ENCODE peak calls at places on chromosome 18, in ten cellular contexts. One of them, this sample, is unnamed.

GRCh38 chr18:21038201-21038600 is 73.4 kb downstream of the ROCK1 start:
- DNase-seq in K562: no peak
- DNase-seq in H1: no peak
- DNase-seq in transverse colon: no peak
- DNase-seq in stomach: no peak
- DNase-seq in breast epithelium: no peak
- DNase-seq in HepG2: no peak
- DNase-seq in HCT116: no peak
- DNase-seq in endothelial cell of umbilical vein: peak; percentile 16
- DNase-seq in esophagus muscularis mucosa: no peak
- DNase-seq in this sample: no peak

GRCh38 chr18:54945726-54946125 is 13.5 kb downstream of the CCDC68 start:
- DNase-seq in K562: no peak
- DNase-seq in H1: no peak
- DNase-seq in transverse colon: no peak
- DNase-seq in stomach: no peak
- DNase-seq in breast epithelium: no peak
- DNase-seq in HepG2: peak; percentile 29
- DNase-seq in HCT116: no peak
- DNase-seq in endothelial cell of umbilical vein: no peak
- DNase-seq in esophagus muscularis mucosa: peak; percentile 29
- DNase-seq in this sample: no peak

GRCh38 chr18:50310080-50310479 is 22.6 kb upstream of the CXXC1 start:
- DNase-seq in K562: no peak
- DNase-seq in H1: no peak
- DNase-seq in transverse colon: no peak
- DNase-seq in stomach: no peak
- DNase-seq in breast epithelium: no peak
- DNase-seq in HepG2: no peak
- DNase-seq in HCT116: no peak
- DNase-seq in endothelial cell of umbilical vein: no peak
- DNase-seq in esophagus muscularis mucosa: no peak
- DNase-seq in this sample: no peak

GRCh38 chr18:55573386-55573785 is 14.6 kb downstream of the TCF4 start:
- DNase-seq in K562: no peak
- DNase-seq in H1: no peak
- DNase-seq in transverse colon: no peak
- DNase-seq in stomach: no peak
- DNase-seq in breast epithelium: no peak
- DNase-seq in HepG2: no peak
- DNase-seq in HCT116: no peak
- DNase-seq in endothelial cell of umbilical vein: no peak
- DNase-seq in esophagus muscularis mucosa: no peak
- DNase-seq in this sample: no peak

GRCh38 chr18:49850636-49851035 is 37.3 kb upstream of the ACAA2 start:
- DNase-seq in K562: no peak
- DNase-seq in H1: no peak
- DNase-seq in transverse colon: no peak
- DNase-seq in stomach: peak; percentile 20
- DNase-seq in breast epithelium: no peak
- DNase-seq in HepG2: no peak
- DNase-seq in HCT116: no peak
- DNase-seq in endothelial cell of umbilical vein: no peak
- DNase-seq in esophagus muscularis mucosa: no peak
- DNase-seq in this sample: no peak

GRCh38 chr18:666177-666576 is 8.7 kb downstream of the TYMS start:
- DNase-seq in K562: peak; percentile 50
- DNase-seq in H1: peak; percentile 67
- DNase-seq in transverse colon: no peak
- DNase-seq in stomach: no peak
- DNase-seq in breast epithelium: no peak
- DNase-seq in HepG2: no peak
- DNase-seq in HCT116: no peak
- DNase-seq in endothelial cell of umbilical vein: no peak
- DNase-seq in esophagus muscularis mucosa: no peak
- DNase-seq in this sample: no peak

GRCh38 chr18:22136395-22136794 is 33.0 kb upstream of the GATA6 start:
- DNase-seq in K562: peak; percentile 3
- DNase-seq in H1: no peak
- DNase-seq in transverse colon: no peak
- DNase-seq in stomach: no peak
- DNase-seq in breast epithelium: no peak
- DNase-seq in HepG2: no peak
- DNase-seq in HCT116: no peak
- DNase-seq in endothelial cell of umbilical vein: peak; percentile 22
- DNase-seq in esophagus muscularis mucosa: no peak
- DNase-seq in this sample: no peak

GRCh38 chr18:50704541-50704940 is 115.3 kb downstream of the MRO start:
- DNase-seq in K562: no peak
- DNase-seq in H1: no peak
- DNase-seq in transverse colon: no peak
- DNase-seq in stomach: no peak
- DNase-seq in breast epithelium: no peak
- DNase-seq in HepG2: no peak
- DNase-seq in HCT116: no peak
- DNase-seq in endothelial cell of umbilical vein: no peak
- DNase-seq in esophagus muscularis mucosa: no peak
- DNase-seq in this sample: no peak

GRCh38 chr18:24009651-24010333 is 4.8 kb upstream of the TTC39C start:
- DNase-seq in K562: no peak
- DNase-seq in H1: no peak
- DNase-seq in transverse colon: no peak
- DNase-seq in stomach: no peak
- DNase-seq in breast epithelium: no peak
- DNase-seq in HepG2: no peak
- DNase-seq in HCT116: no peak
- DNase-seq in endothelial cell of umbilical vein: no peak
- DNase-seq in esophagus muscularis mucosa: peak; percentile 88
- DNase-seq in this sample: no peak

GRCh38 chr18:24009246-24009645 is 5.3 kb upstream of the TTC39C start:
- DNase-seq in K562: no peak
- DNase-seq in H1: no peak
- DNase-seq in transverse colon: no peak
- DNase-seq in stomach: no peak
- DNase-seq in breast epithelium: no peak
- DNase-seq in HepG2: no peak
- DNase-seq in HCT116: no peak
- DNase-seq in endothelial cell of umbilical vein: no peak
- DNase-seq in esophagus muscularis mucosa: no peak
- DNase-seq in this sample: no peak

GRCh38 chr18:24010673-24011072 is 3.9 kb upstream of the TTC39C start:
- DNase-seq in K562: no peak
- DNase-seq in H1: no peak
- DNase-seq in transverse colon: no peak
- DNase-seq in stomach: no peak
- DNase-seq in breast epithelium: no peak
- DNase-seq in HepG2: no peak
- DNase-seq in HCT116: no peak
- DNase-seq in endothelial cell of umbilical vein: no peak
- DNase-seq in esophagus muscularis mucosa: peak; percentile 72
- DNase-seq in this sample: no peak

GRCh38 chr18:24013061-24013460 is 1.5 kb upstream of the TTC39C start:
- DNase-seq in K562: no peak
- DNase-seq in H1: no peak
- DNase-seq in transverse colon: no peak
- DNase-seq in stomach: no peak
- DNase-seq in breast epithelium: no peak
- DNase-seq in HepG2: no peak
- DNase-seq in HCT116: no peak
- DNase-seq in endothelial cell of umbilical vein: no peak
- DNase-seq in esophagus muscularis mucosa: peak; percentile 39
- DNase-seq in this sample: no peak

DNA sequence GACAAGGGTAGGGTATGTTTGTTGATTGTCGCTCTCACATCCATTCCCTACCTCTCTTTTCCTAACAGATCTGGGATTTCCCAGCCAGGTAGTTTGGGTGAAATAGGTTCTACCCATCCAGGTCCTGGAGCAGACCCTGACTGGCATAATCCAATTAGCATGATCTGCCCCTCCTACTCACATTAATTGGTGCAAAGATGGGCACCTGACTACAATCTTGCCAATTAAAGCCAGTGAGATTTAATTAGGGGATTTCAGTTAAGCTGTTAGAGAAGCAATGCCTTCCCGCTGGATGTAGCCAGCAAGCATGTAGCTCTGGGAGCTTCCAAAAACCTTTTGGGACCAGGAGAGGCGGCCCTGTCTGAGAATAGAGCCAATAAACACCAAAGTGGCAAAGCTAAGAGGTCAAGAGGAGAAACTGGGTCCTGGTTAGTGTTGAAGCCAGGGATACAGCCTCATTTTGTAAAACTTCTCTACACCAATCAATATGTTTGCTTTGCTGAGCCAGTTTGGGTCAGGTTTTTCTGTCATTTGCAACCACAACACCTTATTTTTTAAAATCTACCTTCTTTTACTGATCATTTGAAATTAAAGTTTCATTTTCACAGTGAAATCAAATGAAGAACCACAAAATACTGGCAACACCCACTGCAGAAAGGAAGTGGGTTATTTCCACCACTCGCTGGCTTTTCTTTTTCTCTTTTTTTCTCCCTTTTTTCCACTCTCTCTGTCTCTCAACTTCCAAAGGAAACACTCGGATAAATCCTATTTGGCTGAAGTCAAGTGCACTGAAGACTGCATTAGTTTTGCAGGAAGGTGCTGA is 3.2 kb upstream of the TTC39C start:
- DNase-seq in K562: no peak
- DNase-seq in H1: no peak
- DNase-seq in transverse colon: no peak
- DNase-seq in stomach: no peak
- DNase-seq in breast epithelium: no peak
- DNase-seq in HepG2: no peak
- DNase-seq in HCT116: no peak
- DNase-seq in endothelial cell of umbilical vein: no peak
- DNase-seq in esophagus muscularis mucosa: no peak
- DNase-seq in this sample: no peak
- H3K4me3 ChIP-seq in K562: no peak overlapping the region
- H3K4me3 ChIP-seq in H1: no peak overlapping the region
- H3K4me3 ChIP-seq in transverse colon: no peak overlapping the region
- H3K4me3 ChIP-seq in stomach: no peak overlapping the region
- H3K4me3 ChIP-seq in breast epithelium: no peak overlapping the region
- H3K4me3 ChIP-seq in HepG2: no peak overlapping the region
- H3K4me3 ChIP-seq in HCT116: no peak overlapping the region
- H3K4me3 ChIP-seq in endothelial cell of umbilical vein: no peak overlapping the region
- H3K4me3 ChIP-seq in esophagus muscularis mucosa: no peak overlapping the region
- H3K4me3 ChIP-seq in this sample: no peak overlapping the region

DNA sequence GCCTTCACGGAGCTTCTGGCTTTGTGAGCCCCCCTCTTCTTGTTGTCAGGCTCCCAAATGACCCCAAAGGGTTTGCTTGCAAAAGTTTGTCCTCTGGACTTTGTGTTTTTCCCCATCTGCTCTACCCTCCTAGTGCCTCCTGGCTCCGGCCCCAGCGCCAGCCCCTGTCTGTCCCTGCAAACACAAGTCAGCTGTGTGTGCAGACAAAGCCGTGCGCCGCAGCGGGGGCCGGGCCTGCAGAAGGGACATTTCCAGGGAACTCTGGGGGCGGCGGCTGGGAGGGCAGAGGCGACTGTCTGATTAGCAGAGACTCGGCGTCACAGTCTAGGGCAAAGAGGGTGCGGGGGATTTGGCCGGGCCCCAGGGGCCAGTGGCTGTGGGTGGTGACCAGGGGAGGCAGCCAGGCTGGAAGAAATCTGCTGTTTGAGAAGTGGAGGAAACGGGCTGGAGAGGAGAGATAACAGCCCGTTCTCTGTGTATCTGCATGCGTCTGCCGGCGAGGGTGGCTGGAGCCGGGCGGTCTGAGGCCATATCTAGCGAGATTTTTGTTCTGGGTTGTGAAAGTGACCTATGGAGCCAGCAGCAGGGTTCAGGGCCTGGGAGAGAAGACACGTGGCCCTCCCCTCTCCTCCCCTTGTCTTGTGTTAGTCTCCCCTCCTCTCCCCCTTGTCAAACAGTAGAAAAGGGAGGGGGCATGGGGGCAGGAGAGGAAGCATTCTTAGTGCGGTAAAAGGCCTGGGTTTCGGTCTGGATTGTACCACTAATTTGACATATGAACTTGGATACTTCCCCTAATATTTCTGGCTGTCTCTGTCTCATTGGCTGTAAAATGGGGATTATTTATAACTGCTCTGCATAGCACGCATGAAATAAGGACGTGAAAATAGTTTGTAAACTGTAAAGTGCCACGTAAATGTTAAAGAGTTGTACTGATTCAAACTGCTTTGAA is 169.4 kb downstream of the SMAD7 start:
- DNase-seq in K562: peak; percentile 95
- DNase-seq in H1: no peak
- DNase-seq in transverse colon: peak; percentile 54
- DNase-seq in stomach: peak; percentile 79
- DNase-seq in breast epithelium: peak; percentile 37
- DNase-seq in HepG2: peak; percentile 92
- DNase-seq in HCT116: no peak
- DNase-seq in endothelial cell of umbilical vein: peak; percentile 96
- DNase-seq in esophagus muscularis mucosa: peak; percentile 93
- DNase-seq in this sample: peak; percentile 90
- H3K27ac ChIP-seq in K562: peak overlapping the region; percentile 65
- H3K27ac ChIP-seq in H1: no peak overlapping the region
- H3K27ac ChIP-seq in transverse colon: peak overlapping the region; percentile 74
- H3K27ac ChIP-seq in stomach: peak overlapping the region; percentile 79
- H3K27ac ChIP-seq in breast epithelium: peak overlapping the region; percentile 36
- H3K27ac ChIP-seq in HepG2: peak overlapping the region; percentile 98
- H3K27ac ChIP-seq in HCT116: no peak overlapping the region
- H3K27ac ChIP-seq in endothelial cell of umbilical vein: peak overlapping the region; percentile 84
- H3K27ac ChIP-seq in esophagus muscularis mucosa: peak overlapping the region; percentile 78
- H3K27ac ChIP-seq in this sample: peak overlapping the region; percentile 57

DNA sequence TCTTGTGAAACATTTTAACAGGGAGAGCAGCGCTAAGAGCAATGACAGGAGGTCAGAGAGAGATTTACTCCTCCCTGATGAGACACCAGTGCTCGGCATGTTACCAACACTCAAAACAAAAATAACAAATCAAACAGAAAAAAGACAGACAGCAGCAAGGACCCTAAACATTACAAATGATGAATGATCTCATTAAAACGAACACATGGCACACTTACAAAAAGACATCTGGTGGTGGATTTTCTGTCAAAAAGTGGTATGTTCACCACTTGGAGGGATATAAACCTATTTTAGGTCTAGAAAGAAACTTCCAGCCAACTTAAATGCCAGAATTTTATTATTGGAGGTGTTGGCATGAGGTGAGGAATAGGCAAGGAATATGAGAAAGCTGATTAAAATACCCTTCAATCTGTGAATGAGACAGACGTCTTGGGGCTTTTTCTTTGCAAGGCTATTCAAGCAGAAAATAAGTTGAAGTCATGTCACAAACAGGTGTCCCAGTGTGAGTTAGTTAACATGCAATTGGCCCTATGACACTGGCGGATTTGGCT is 112.8 kb downstream of the PRELID3A start:
- DNase-seq in K562: no peak
- DNase-seq in H1: no peak
- DNase-seq in transverse colon: no peak
- DNase-seq in stomach: no peak
- DNase-seq in breast epithelium: no peak
- DNase-seq in HepG2: no peak
- DNase-seq in HCT116: no peak
- DNase-seq in endothelial cell of umbilical vein: no peak
- DNase-seq in esophagus muscularis mucosa: no peak
- DNase-seq in this sample: no peak
- TF ChIP-seq POLR2AphosphoS5 in K562: no peak
- TF ChIP-seq POLR2AphosphoS5 in H1: no peak
- TF ChIP-seq POLR2AphosphoS5 in transverse colon: no peak
- TF ChIP-seq POLR2AphosphoS5 in stomach: no peak
- TF ChIP-seq POLR2AphosphoS5 in breast epithelium: no peak
- TF ChIP-seq POLR2AphosphoS5 in HepG2: no peak
- TF ChIP-seq POLR2AphosphoS5 in HCT116: no peak
- TF ChIP-seq POLR2AphosphoS5 in endothelial cell of umbilical vein: no peak
- TF ChIP-seq POLR2AphosphoS5 in esophagus muscularis mucosa: no peak
- TF ChIP-seq POLR2AphosphoS5 in this sample: no peak

DNA sequence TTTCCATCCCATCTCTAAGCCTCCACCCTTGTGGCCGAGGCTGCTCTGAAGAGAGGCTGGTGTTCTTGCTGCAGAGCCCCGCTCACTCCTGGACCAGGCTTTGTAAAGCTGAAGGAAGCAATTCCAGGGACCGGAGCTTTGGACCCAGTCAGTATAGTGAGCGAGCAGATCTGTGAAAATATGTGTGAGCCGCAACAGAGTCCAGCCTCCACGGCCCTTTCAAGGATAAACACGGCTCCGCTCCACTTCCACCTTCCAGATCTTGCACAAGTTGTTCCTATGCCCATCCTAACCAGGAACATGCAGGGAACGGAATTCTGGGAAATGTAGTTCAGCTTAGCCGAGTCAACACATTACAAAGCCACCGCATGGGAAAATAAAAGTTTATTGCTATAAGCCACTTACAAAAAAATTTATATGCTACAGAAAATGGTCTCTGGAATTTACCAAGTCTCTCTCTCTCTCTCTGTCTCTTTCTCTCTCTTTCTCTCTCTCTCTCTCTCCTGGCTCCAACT is 151.7 kb upstream of the ZNF521 start:
- DNase-seq in K562: no peak
- DNase-seq in H1: peak; percentile 53
- DNase-seq in transverse colon: peak; percentile 57
- DNase-seq in stomach: no peak
- DNase-seq in breast epithelium: peak; percentile 43
- DNase-seq in HepG2: peak; percentile 17
- DNase-seq in HCT116: peak; percentile 12
- DNase-seq in endothelial cell of umbilical vein: peak; percentile 85
- DNase-seq in esophagus muscularis mucosa: no peak
- DNase-seq in this sample: no peak
- H3K4me3 ChIP-seq in K562: peak overlapping the region; percentile 3
- H3K4me3 ChIP-seq in H1: peak overlapping the region; percentile 26
- H3K4me3 ChIP-seq in transverse colon: peak overlapping the region; percentile 2
- H3K4me3 ChIP-seq in stomach: peak overlapping the region; percentile 29
- H3K4me3 ChIP-seq in breast epithelium: peak overlapping the region; percentile 69
- H3K4me3 ChIP-seq in HepG2: no peak overlapping the region
- H3K4me3 ChIP-seq in HCT116: no peak overlapping the region
- H3K4me3 ChIP-seq in endothelial cell of umbilical vein: peak overlapping the region; percentile 27
- H3K4me3 ChIP-seq in esophagus muscularis mucosa: peak overlapping the region; percentile 49
- H3K4me3 ChIP-seq in this sample: peak overlapping the region; percentile 35

This sample was measured in suprapubic skin.